ENCODE peak calls at places on chromosomes 3 and 15, in five cellular contexts. X is MM.1S, M is GM23338, T is cardiac fibroblast, P is A549. L is an unnamed sample.

GRCh38 chr3:15476378-15476777 is 45.1 kb downstream of the COLQ start:
- DNase-seq in X (no peak), M (no peak), T (peak), P (no peak), L (peak)

GRCh38 chr3:173733029-173733652 is 335.6 kb downstream of the NLGN1 start:
- DNase-seq in X (peak), M (peak), T (peak), P (no peak), L (peak)

GRCh38 chr3:95460274-95460673 is 1354.1 kb upstream of the EPHA6 start:
- DNase-seq in X (no peak), M (no peak), T (no peak), P (no peak), L (no peak)

GRCh38 chr3:44066806-44067205 is 174.9 kb upstream of the TOPAZ1 start:
- DNase-seq in X (peak), M (no peak), T (peak), P (no peak), L (no peak)

GRCh38 chr3:21672303-21672702 is 78.7 kb downstream of the ZNF385D start:
- DNase-seq in X (no peak), M (no peak), T (peak), P (no peak), L (peak)

GRCh38 chr15:88917764-88918163 is 4.6 kb upstream of the MFGE8 start:
- DNase-seq in X (no peak), M (no peak), T (no peak), P (no peak), L (no peak)

GRCh38 chr15:39502616-39503195 is 78.2 kb upstream of the THBS1 start:
- DNase-seq in X (no peak), M (no peak), T (no peak), P (no peak), L (peak)

GRCh38 chr15:39393575-39394335 is 187.1 kb upstream of the THBS1 start:
- DNase-seq in X (no peak), M (no peak), T (no peak), P (no peak), L (no peak)

GRCh38 chr3:34284959-34285358 is 486.5 kb downstream of the PDCD6IP start:
- DNase-seq in X (no peak), M (no peak), T (no peak), P (no peak), L (no peak)

GRCh38 chr15:37136666-37137065 is 36.3 kb upstream of the MEIS2 start:
- DNase-seq in X (no peak), M (no peak), T (peak), P (no peak), L (peak)

GRCh38 chr15:37134244-37134643 is 33.9 kb upstream of the MEIS2 start:
- DNase-seq in X (no peak), M (no peak), T (no peak), P (no peak), L (no peak)

GRCh38 chr15:37134699-37135131 is 34.4 kb upstream of the MEIS2 start:
- DNase-seq in X (peak), M (peak), T (peak), P (peak), L (peak)

GRCh38 chr15:37133619-37134018 is 33.3 kb upstream of the MEIS2 start:
- DNase-seq in X (no peak), M (no peak), T (peak), P (no peak), L (peak)

DNA sequence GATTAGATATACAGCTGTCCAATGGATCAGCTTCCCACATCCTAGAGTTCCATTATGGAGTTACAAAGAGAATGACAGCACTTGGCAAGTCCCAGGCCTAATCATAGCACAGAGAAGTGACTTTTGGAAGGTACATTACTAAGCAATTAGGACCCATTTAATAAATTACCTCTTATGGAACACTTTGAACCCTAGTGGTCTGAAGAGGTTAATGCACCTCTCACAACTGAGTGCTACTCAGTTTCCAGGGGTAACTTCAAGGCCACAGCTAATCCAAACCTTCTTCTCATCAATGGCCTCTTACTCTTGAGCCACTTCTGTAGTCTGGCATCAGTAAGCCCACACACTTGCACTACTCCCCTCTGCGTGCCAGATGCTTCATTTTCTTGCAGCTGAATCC is 34.9 kb upstream of the MEIS2 start:
- DNase-seq in X (peak), M (peak), T (no peak), P (no peak), L (peak)
- TF ChIP-seq CTCF in X (peak), M (peak), T (peak), P (no peak), L (peak)

DNA sequence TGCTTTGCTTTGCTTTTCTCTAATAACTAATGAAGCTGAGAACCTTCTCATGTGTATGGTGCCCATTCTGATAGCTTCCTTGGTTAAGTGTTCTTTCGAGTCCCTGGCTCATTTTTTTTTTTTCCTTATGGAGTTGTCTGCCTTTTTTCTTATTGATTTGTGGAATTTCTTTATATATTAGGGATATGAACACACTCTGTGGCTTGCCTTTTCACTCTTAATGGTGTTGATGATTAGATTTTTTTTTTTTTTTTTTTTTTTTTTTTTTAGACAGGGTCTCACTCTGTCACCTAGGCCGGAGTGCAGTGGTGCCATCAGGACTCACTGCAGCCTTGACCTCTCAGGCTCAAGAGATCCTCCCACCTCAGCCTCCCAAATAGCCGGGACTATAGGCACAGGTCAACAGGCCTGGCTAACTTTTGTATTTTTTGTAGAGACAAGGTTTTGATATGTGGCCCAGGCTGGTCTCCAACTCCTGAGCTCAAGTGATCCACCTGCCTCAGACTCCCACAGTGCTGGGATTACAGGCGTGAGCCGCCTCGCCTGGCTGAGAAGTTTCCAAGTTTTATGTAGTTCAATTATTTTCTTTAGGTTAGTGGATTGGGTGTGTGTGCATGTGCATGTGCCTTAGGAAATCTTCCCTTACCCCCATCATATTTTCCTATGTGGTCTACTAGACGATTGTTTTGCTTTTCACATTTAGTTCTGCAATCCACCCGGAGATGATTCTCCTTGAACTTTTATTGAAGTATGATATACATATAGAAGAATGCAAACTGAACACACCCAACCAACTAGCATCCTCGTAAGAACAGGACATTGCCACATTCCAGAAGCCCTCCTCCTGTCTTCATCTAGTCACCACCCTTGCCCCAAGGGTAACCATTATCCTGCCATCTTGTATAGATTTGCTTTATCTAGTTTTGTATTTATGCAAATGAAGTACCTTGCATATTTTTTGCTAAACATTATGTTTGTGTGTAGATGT is 1.7 kb upstream of the SNRPA1 start:
- DNase-seq in X (no peak), M (no peak), T (peak), P (no peak), L (peak)
- H3K4me3 ChIP-seq in X (no peak), M (peak), T (no peak), P (peak), L (no peak)

GRCh38 chr3:100902572-100902971 is 90.6 kb downstream of the ABI3BP start:
- DNase-seq in X (no peak), M (no peak), T (peak), P (no peak), L (no peak)
- TF ChIP-seq CTCF in X (no peak), M (no peak), T (no peak), P (no peak), L (no peak)

DNA sequence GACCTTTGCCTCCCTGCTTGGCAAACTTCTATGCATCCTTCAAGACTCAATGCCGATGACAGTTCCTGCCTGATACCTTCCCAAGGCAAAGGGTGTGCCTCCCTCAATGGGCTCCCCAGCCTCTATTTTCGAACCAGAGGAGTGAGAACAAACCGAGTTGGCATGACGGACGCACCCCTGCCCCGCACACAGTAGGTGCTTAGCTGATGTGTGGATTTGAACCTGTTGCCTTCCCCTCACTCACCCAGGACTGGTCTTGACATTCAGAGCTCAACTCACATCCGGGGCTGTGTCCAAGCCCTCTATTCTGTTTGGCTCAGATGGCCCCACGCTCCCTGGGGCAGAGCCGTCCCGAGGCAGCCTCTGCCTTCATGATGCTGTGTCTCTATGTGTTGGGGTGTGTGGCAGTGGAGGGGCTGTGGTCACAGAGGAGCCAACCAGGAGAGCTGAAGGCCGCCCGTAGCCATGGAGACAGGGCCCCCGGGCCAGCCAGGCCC is 52.2 kb upstream of the SLC6A11 start:
- DNase-seq in X (no peak), M (no peak), T (no peak), P (no peak), L (no peak)
- H3K4me3 ChIP-seq in X (no peak), M (no peak), T (no peak), P (no peak), L (no peak)

GRCh38 chr3:145780301-145780700 is 380.7 kb downstream of the PLOD2 start:
- DNase-seq in X (no peak), M (no peak), T (no peak), P (no peak), L (peak)

DNA sequence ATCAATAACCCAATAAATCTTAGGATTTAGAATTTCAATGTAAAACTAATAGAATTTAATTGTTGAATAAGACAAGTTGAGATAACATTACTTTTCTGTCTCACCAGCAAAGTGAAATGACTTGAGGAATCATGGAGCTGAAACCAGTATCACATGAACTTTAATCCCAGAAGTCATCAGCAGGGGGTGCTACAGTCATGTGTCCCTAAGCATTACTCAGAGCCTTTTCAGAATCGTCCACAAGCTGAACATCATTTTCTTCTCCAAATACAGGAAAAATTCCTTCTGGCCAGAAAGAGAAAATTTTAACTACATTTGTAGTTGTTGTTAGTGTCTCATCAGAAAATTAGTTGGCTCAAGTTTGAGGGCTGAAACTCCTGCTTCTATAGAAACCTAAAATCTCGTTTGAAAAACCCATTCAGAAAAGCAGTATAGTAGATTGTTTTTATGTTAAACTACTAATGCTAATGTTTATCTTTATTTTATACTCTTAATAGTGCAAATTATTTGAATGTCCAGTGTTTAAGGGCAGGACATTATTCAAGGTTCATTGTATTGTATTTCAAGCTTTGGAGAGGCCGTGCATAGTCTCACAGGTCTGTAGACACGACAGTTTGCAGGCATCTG is 384.1 kb downstream of the PLOD2 start:
- DNase-seq in X (peak), M (peak), T (peak), P (peak), L (peak)
- TF ChIP-seq CTCF in X (peak), M (peak), T (peak), P (peak), L (peak)

GRCh38 chr15:74427607-74428441 is 5.9 kb downstream of the SEMA7A start:
- DNase-seq in X (no peak), M (no peak), T (no peak), P (no peak), L (no peak)
- H3K4me3 ChIP-seq in X (no peak), M (no peak), T (no peak), P (no peak), L (no peak)

DNA sequence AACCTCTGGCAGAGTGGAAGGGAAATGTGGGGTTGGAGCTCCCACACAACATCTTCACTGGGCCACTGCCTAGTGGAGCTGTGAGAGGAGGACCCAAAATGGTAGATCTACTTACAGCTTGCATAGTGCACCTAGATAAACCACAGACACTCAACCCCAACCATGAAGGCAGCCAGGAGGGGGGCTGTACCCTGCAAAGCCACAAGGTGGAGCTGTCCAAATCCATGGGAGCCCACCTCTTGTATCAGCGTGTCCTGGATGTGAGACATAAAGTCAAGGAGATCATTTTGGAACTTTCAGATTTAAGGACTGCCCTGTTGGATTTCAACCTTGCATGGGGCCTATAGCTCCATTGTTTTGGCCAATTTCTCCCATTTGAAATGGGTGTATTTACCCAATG is 20.9 kb downstream of the TP63 start:
- DNase-seq in X (no peak), M (peak), T (peak), P (no peak), L (peak)
- TF ChIP-seq CTCF in X (peak), M (peak), T (peak), P (no peak), L (peak)

GRCh38 chr3:5250467-5251195 is 63.1 kb downstream of the EDEM1 start:
- DNase-seq in X (no peak), M (no peak), T (no peak), P (no peak), L (peak)

GRCh38 chr3:5258526-5258925 is 71.0 kb downstream of the EDEM1 start:
- DNase-seq in X (no peak), M (no peak), T (no peak), P (no peak), L (no peak)

GRCh38 chr3:5251196-5251583 is 63.7 kb downstream of the EDEM1 start:
- DNase-seq in X (no peak), M (no peak), T (no peak), P (no peak), L (no peak)

GRCh38 chr3:5252111-5252510 is 64.6 kb downstream of the EDEM1 start:
- DNase-seq in X (no peak), M (no peak), T (no peak), P (no peak), L (no peak)

DNA sequence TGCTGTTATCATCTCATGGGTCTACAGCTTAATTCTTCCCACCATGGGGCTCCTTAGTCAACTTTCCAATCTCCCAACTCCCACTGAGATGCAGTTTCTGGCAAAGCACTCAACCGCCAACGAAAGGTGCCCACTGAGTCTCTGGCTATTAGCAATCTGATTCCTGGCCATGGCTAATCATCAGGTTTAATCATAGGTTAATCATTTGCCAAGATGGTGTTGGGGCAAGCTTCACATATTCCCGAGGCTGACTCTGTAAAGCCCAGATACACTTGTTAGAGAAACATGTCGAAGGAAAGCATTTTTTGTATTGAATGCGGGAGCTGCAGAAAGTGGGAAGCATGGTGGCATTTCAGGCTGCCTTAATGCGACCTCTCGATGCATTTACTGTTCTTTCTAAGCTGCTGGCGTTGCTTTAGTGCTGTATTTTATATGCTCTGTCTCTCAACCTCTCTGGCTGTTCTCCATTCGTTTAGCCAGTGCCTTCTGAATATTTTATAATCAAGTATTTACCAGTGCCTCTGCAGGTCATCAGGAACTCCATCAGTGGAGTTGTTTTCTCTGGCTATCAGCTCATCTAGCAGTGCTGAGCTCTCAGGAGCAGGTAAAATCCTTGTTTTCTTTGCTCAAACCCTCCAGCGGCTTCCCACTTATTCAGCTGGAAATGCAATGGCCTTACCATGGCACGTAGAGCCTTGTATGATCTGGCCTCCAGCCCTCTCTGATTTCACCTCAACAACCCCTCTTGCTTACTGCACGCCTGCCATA is 67.0 kb downstream of the EDEM1 start:
- DNase-seq in X (no peak), M (no peak), T (no peak), P (no peak), L (no peak)
- H3K4me3 ChIP-seq in X (no peak), M (no peak), T (no peak), P (no peak), L (no peak)

DNA sequence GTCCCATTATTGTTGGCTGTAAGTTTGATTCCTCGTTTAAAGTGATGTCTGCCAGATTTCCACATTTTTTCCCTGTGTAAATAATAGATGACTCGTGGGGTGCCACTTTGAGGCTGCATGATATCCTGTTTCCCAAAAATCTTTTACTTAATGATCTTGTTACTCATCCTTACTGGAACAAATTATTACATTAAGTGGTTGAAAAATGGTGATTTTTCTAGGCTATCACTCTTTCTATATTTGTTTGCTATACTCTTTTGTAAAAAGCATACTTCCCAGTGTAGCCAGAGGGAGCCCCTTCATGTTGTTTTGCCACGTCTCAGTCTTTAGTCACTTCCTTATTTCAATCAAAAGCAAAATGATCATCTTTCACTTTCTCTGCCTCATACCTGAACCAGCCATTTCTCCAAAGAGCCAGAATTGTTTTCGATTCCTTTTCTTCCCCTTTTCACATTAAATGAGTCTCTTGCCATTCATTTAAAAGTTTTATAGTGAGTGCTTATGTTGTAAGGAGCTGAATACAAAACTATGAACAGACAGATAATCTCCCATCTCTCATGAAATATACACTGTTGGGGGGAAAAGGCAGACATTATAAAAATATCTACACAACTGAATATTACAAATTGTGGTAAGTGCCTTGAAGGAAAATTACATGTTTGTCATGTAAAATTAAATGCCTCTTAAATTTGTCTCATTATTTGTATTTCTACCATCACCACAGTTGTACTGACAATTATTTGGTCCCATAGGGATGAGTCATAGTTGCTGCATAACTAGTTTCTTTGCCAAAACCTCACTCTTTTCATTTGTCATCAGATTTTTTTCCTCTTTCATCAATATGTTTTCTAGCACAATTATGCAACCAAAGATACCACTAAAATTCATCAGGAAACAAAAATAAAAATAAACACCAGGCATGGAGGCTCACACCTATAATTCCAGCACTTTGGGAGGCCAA is 41.5 kb downstream of the ADGRG7 start:
- DNase-seq in X (peak), M (no peak), T (peak), P (no peak), L (peak)
- TF ChIP-seq CTCF in X (peak), M (peak), T (no peak), P (no peak), L (peak)

DNA sequence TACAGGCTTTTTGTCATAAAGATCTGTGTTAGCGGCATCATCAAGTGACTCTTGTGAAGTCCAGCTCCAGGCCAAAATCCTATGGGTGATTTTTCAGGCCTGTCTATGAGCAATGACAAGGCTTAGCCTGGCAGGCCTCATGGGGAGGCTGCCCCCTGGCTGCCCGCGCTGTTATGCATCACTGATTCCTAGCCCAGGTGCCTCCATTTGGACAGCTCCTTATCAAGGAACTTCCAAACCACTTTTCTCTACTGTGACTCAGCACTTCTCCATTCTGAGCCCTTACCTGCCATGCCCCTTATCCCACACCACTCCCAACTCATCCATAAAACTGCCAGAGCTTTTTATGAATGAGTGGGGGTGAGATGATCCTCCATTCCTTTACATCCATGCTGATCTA is 91.5 kb upstream of the C3orf80 start:
- DNase-seq in X (no peak), M (peak), T (no peak), P (no peak), L (peak)
- H3K4me3 ChIP-seq in X (no peak), M (no peak), T (no peak), P (no peak), L (no peak)

L was measured in fibroblast of pulmonary artery.